ENCODE peak calls at places on chromosome 9, in six cellular contexts. One of them, this sample, is unnamed.

GRCh38 chr9:17519761-17520160 is 59.1 kb upstream of the SH3GL2 start:
- DNase-seq in endothelial cell of umbilical vein: peak
- DNase-seq in HCT116: no peak
- DNase-seq in K562: no peak
- DNase-seq in GM12878: no peak
- DNase-seq in HepG2: no peak
- DNase-seq in this sample: no peak

GRCh38 chr9:10562581-10563343 is 50.0 kb downstream of the PTPRD start:
- DNase-seq in endothelial cell of umbilical vein: no peak
- DNase-seq in GM12878: no peak
- DNase-seq in K562: no peak
- DNase-seq in HepG2: no peak
- DNase-seq in HCT116: no peak
- DNase-seq in this sample: peak

GRCh38 chr9:129105857-129106694 is 4.5 kb downstream of the CRAT start:
- DNase-seq in endothelial cell of umbilical vein: no peak
- DNase-seq in HCT116: no peak
- DNase-seq in HepG2: no peak
- DNase-seq in GM12878: no peak
- DNase-seq in K562: no peak
- DNase-seq in this sample: no peak

GRCh38 chr9:69078581-69078980 is 43.0 kb downstream of the FXN start:
- DNase-seq in GM12878: no peak
- DNase-seq in endothelial cell of umbilical vein: no peak
- DNase-seq in HCT116: no peak
- DNase-seq in HepG2: no peak
- DNase-seq in K562: no peak
- DNase-seq in this sample: no peak

GRCh38 chr9:126721531-126722098 is 83.2 kb upstream of the ZBTB43 start:
- DNase-seq in HepG2: no peak
- DNase-seq in HCT116: no peak
- DNase-seq in endothelial cell of umbilical vein: no peak
- DNase-seq in GM12878: no peak
- DNase-seq in K562: no peak
- DNase-seq in this sample: no peak

GRCh38 chr9:107155244-107155817 is 127.7 kb upstream of the RAD23B start:
- DNase-seq in K562: no peak
- DNase-seq in HCT116: no peak
- DNase-seq in GM12878: no peak
- DNase-seq in endothelial cell of umbilical vein: no peak
- DNase-seq in HepG2: no peak
- DNase-seq in this sample: no peak

GRCh38 chr9:87640385-87640795 is 85.5 kb upstream of the CTSL start:
- DNase-seq in HCT116: no peak
- DNase-seq in endothelial cell of umbilical vein: peak
- DNase-seq in HepG2: no peak
- DNase-seq in K562: no peak
- DNase-seq in GM12878: no peak
- DNase-seq in this sample: no peak

GRCh38 chr9:129399301-129399990 is 221.4 kb upstream of the IER5L start:
- DNase-seq in HepG2: no peak
- DNase-seq in K562: no peak
- DNase-seq in endothelial cell of umbilical vein: no peak
- DNase-seq in GM12878: no peak
- DNase-seq in HCT116: no peak
- DNase-seq in this sample: no peak

GRCh38 chr9:14030350-14030823 is 283.6 kb downstream of the NFIB start:
- DNase-seq in HepG2: no peak
- DNase-seq in K562: no peak
- DNase-seq in endothelial cell of umbilical vein: peak
- DNase-seq in HCT116: no peak
- DNase-seq in GM12878: no peak
- DNase-seq in this sample: peak

GRCh38 chr9:122816163-122816867 is 12.1 kb downstream of the PDCL start:
- DNase-seq in HCT116: no peak
- DNase-seq in GM12878: no peak
- DNase-seq in endothelial cell of umbilical vein: peak
- DNase-seq in K562: no peak
- DNase-seq in HepG2: no peak
- DNase-seq in this sample: no peak

GRCh38 chr9:129868571-129869486 is 33.6 kb downstream of the USP20 start:
- DNase-seq in HCT116: no peak
- DNase-seq in endothelial cell of umbilical vein: no peak
- DNase-seq in K562: no peak
- DNase-seq in HepG2: no peak
- DNase-seq in GM12878: no peak
- DNase-seq in this sample: no peak

GRCh38 chr9:120931278-120932085 is 4.9 kb upstream of the TRAF1 start:
- DNase-seq in endothelial cell of umbilical vein: peak
- DNase-seq in HCT116: no peak
- DNase-seq in HepG2: no peak
- DNase-seq in K562: no peak
- DNase-seq in GM12878: peak
- DNase-seq in this sample: no peak

GRCh38 chr9:99300103-99300439 is 78.0 kb downstream of the SEC61B start:
- DNase-seq in endothelial cell of umbilical vein: no peak
- DNase-seq in HCT116: no peak
- DNase-seq in HepG2: no peak
- DNase-seq in K562: no peak
- DNase-seq in GM12878: no peak
- DNase-seq in this sample: no peak

GRCh38 chr9:306907-307306 is 92.2 kb downstream of the DOCK8 start:
- DNase-seq in HCT116: no peak
- DNase-seq in endothelial cell of umbilical vein: no peak
- DNase-seq in GM12878: no peak
- DNase-seq in K562: no peak
- DNase-seq in HepG2: peak
- DNase-seq in this sample: no peak

GRCh38 chr9:4287886-4288588 is 11.8 kb downstream of the GLIS3 start:
- DNase-seq in GM12878: no peak
- DNase-seq in endothelial cell of umbilical vein: no peak
- DNase-seq in HepG2: no peak
- DNase-seq in HCT116: no peak
- DNase-seq in K562: no peak
- DNase-seq in this sample: no peak

GRCh38 chr9:5388026-5388806 is 48.5 kb upstream of the RLN1 start:
- DNase-seq in HCT116: no peak
- DNase-seq in GM12878: no peak
- DNase-seq in endothelial cell of umbilical vein: no peak
- DNase-seq in HepG2: no peak
- DNase-seq in K562: no peak
- DNase-seq in this sample: no peak

GRCh38 chr9:4548796-4549725 is 58.8 kb downstream of the SLC1A1 start:
- DNase-seq in K562: peak
- DNase-seq in HCT116: no peak
- DNase-seq in endothelial cell of umbilical vein: peak
- DNase-seq in GM12878: no peak
- DNase-seq in HepG2: peak
- DNase-seq in this sample: no peak

GRCh38 chr9:38112010-38112409 is 43.0 kb upstream of the SHB start:
- DNase-seq in K562: no peak
- DNase-seq in HepG2: no peak
- DNase-seq in HCT116: no peak
- DNase-seq in endothelial cell of umbilical vein: no peak
- DNase-seq in GM12878: no peak
- DNase-seq in this sample: no peak

GRCh38 chr9:132879443-132880310 is 979 bp downstream of the SPACA9 start:
- DNase-seq in HepG2: no peak
- DNase-seq in endothelial cell of umbilical vein: no peak
- DNase-seq in HCT116: no peak
- DNase-seq in K562: no peak
- DNase-seq in GM12878: no peak
- DNase-seq in this sample: no peak

GRCh38 chr9:21031091-21031817 is at the start of gene HACD4:
- DNase-seq in GM12878: peak
- DNase-seq in HCT116: no peak
- DNase-seq in endothelial cell of umbilical vein: peak
- DNase-seq in K562: peak
- DNase-seq in HepG2: no peak
- DNase-seq in this sample: no peak

GRCh38 chr9:29160763-29161353 is 1587.6 kb upstream of the C9orf72 start:
- DNase-seq in endothelial cell of umbilical vein: no peak
- DNase-seq in HepG2: no peak
- DNase-seq in GM12878: no peak
- DNase-seq in HCT116: no peak
- DNase-seq in K562: no peak
- DNase-seq in this sample: no peak

DNA sequence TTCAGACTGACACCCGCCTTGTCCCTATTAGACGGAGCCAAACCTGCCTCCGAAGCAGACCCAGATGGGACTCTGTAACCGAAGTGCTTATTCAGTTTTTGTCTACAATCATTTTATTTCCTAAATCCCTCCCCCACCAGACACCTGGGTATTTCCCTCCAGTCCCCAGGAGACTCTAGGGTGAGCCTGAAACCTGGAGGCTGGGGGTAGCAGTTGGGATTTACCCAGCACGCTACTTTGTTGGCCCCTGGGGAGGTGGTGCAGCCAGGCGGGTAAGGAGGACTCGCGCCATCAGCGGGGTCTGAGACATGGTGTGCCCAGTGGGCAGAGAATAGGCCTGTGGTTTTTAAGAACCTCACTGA is 1.3 kb upstream of the LHX2 start:
- DNase-seq in GM12878: no peak
- DNase-seq in HCT116: no peak
- DNase-seq in endothelial cell of umbilical vein: no peak
- DNase-seq in K562: no peak
- DNase-seq in HepG2: no peak
- DNase-seq in this sample: no peak
- TF ChIP-seq EZH2 in GM12878: no peak
- TF ChIP-seq EZH2 in HCT116: no peak
- TF ChIP-seq EZH2 in endothelial cell of umbilical vein: peak
- TF ChIP-seq EZH2 in K562: no peak
- TF ChIP-seq EZH2 in HepG2: no peak
- TF ChIP-seq EZH2 in this sample: no peak

GRCh38 chr9:135216236-135216635 is 128.8 kb downstream of the OLFM1 start:
- DNase-seq in HCT116: no peak
- DNase-seq in HepG2: no peak
- DNase-seq in endothelial cell of umbilical vein: no peak
- DNase-seq in K562: no peak
- DNase-seq in GM12878: no peak
- DNase-seq in this sample: no peak

GRCh38 chr9:135215571-135216161 is 128.2 kb downstream of the OLFM1 start:
- DNase-seq in HepG2: no peak
- DNase-seq in GM12878: no peak
- DNase-seq in endothelial cell of umbilical vein: no peak
- DNase-seq in K562: no peak
- DNase-seq in HCT116: no peak
- DNase-seq in this sample: no peak

GRCh38 chr9:135218331-135219225 is 131.1 kb downstream of the OLFM1 start:
- DNase-seq in HepG2: no peak
- DNase-seq in endothelial cell of umbilical vein: no peak
- DNase-seq in HCT116: no peak
- DNase-seq in K562: no peak
- DNase-seq in GM12878: no peak
- DNase-seq in this sample: no peak

GRCh38 chr9:135217836-135218235 is 130.4 kb downstream of the OLFM1 start:
- DNase-seq in K562: no peak
- DNase-seq in GM12878: no peak
- DNase-seq in HCT116: no peak
- DNase-seq in HepG2: no peak
- DNase-seq in endothelial cell of umbilical vein: no peak
- DNase-seq in this sample: no peak

GRCh38 chr9:135216666-135217431 is 129.4 kb downstream of the OLFM1 start:
- DNase-seq in HCT116: no peak
- DNase-seq in HepG2: no peak
- DNase-seq in GM12878: no peak
- DNase-seq in endothelial cell of umbilical vein: no peak
- DNase-seq in K562: no peak
- DNase-seq in this sample: no peak
- TF ChIP-seq POLR2AphosphoS5 in HCT116: no peak
- TF ChIP-seq POLR2AphosphoS5 in HepG2: no peak
- TF ChIP-seq POLR2AphosphoS5 in GM12878: no peak
- TF ChIP-seq POLR2AphosphoS5 in endothelial cell of umbilical vein: no peak
- TF ChIP-seq POLR2AphosphoS5 in K562: no peak
- TF ChIP-seq POLR2AphosphoS5 in this sample: no peak

GRCh38 chr9:134390537-134390936 is 64.3 kb downstream of the RXRA start:
- DNase-seq in endothelial cell of umbilical vein: no peak
- DNase-seq in GM12878: no peak
- DNase-seq in K562: no peak
- DNase-seq in HepG2: no peak
- DNase-seq in HCT116: no peak
- DNase-seq in this sample: no peak

GRCh38 chr9:134388289-134388808 is 62.1 kb downstream of the RXRA start:
- DNase-seq in HCT116: no peak
- DNase-seq in GM12878: no peak
- DNase-seq in K562: no peak
- DNase-seq in endothelial cell of umbilical vein: no peak
- DNase-seq in HepG2: peak
- DNase-seq in this sample: no peak

GRCh38 chr9:134388976-134389375 is 62.7 kb downstream of the RXRA start:
- DNase-seq in GM12878: no peak
- DNase-seq in HCT116: no peak
- DNase-seq in K562: no peak
- DNase-seq in HepG2: no peak
- DNase-seq in endothelial cell of umbilical vein: no peak
- DNase-seq in this sample: no peak

GRCh38 chr9:134390947-134391318 is 64.7 kb downstream of the RXRA start:
- DNase-seq in HepG2: no peak
- DNase-seq in endothelial cell of umbilical vein: no peak
- DNase-seq in GM12878: no peak
- DNase-seq in K562: no peak
- DNase-seq in HCT116: no peak
- DNase-seq in this sample: no peak

GRCh38 chr9:134389659-134390058 is 63.4 kb downstream of the RXRA start:
- DNase-seq in endothelial cell of umbilical vein: no peak
- DNase-seq in K562: no peak
- DNase-seq in HCT116: no peak
- DNase-seq in GM12878: no peak
- DNase-seq in HepG2: no peak
- DNase-seq in this sample: no peak
- TF ChIP-seq EZH2 in endothelial cell of umbilical vein: no peak
- TF ChIP-seq EZH2 in K562: no peak
- TF ChIP-seq EZH2 in HCT116: no peak
- TF ChIP-seq EZH2 in GM12878: no peak
- TF ChIP-seq EZH2 in HepG2: no peak
- TF ChIP-seq EZH2 in this sample: no peak

DNA sequence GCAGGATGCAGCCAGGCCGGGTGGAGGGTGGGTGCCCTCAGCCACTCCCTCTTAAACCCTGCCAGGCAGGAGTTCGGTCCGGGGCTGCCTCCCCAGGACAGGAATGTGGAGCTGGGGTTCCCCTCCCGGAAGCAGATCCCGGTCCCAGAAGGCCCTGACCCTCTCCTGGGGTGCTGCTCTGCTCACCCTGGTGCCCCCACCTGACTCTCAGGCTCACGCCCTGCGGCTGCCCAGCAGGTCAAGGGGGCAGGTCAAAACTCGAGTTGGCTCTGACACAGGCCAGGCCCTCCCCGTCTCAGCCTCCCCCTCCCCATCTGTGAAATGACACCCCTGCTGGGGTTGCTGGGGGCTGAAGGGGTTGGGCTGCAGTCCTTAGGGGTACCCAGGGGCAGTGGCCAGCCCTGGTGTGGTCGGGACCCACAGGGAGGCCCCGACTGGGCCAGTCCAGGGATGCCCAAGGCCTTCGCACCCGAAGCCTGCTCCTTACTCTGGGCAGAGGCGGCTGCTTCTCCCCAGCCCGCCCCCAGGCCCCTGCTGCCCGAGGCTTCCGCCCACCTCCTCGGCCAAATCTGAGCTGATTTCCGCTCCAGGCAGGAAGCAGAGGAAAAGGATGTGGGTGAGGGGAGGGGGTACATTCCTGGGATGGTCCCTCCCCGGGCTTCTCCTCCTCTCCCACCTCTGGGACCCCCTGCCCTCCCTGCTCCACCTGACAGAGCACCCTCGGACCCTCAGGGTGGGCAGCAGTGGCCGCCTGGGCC is 3.9 kb upstream of the NRARP start:
- DNase-seq in endothelial cell of umbilical vein: peak
- DNase-seq in HepG2: no peak
- DNase-seq in GM12878: no peak
- DNase-seq in HCT116: no peak
- DNase-seq in K562: no peak
- DNase-seq in this sample: no peak
- TF ChIP-seq POLR2AphosphoS5 in endothelial cell of umbilical vein: peak
- TF ChIP-seq POLR2AphosphoS5 in HepG2: no peak
- TF ChIP-seq POLR2AphosphoS5 in GM12878: no peak
- TF ChIP-seq POLR2AphosphoS5 in HCT116: no peak
- TF ChIP-seq POLR2AphosphoS5 in K562: no peak
- TF ChIP-seq POLR2AphosphoS5 in this sample: no peak

This sample was measured in SK-N-MC.